ENCODE peak calls at places on chromosomes 12 and 14, in six cellular contexts. K is H9, L is H1, F is IMR-90, D is neuronal stem cell, X is mesenchymal stem cell. E is an unnamed sample.

GRCh38 chr14:64760146-64760755 is 56.0 kb downstream of the PLEKHG3 start:
- DNase-seq in K (peak; percentile 81), L (no peak), F (peak; percentile 42), D (peak; percentile 57), X (peak; percentile 43), E (peak; percentile 37)

GRCh38 chr12:78241472-78241871 is 410.8 kb downstream of the NAV3 start:
- DNase-seq in K (no peak), L (no peak), F (no peak), D (no peak), X (no peak), E (no peak)

GRCh38 chr12:7113389-7113871 is 4.4 kb upstream of the C1RL start:
- DNase-seq in K (no peak), L (no peak), F (peak; percentile 44), D (no peak), X (peak; percentile 48), E (peak; percentile 49)

GRCh38 chr14:50237448-50237847 is 6.1 kb upstream of the SOS2 start:
- DNase-seq in K (no peak), L (no peak), F (no peak), D (no peak), X (no peak), E (no peak)

GRCh38 chr12:67338426-67338825 is 69.3 kb downstream of the CAND1 start:
- DNase-seq in K (no peak), L (no peak), F (no peak), D (no peak), X (no peak), E (no peak)

GRCh38 chr14:59274991-59275391 is 86.5 kb downstream of the DAAM1 start:
- DNase-seq in K (peak; percentile 28), L (no peak), F (no peak), D (no peak), X (no peak), E (no peak)

GRCh38 chr12:71432936-71433335 is 6.7 kb upstream of the LGR5 start:
- DNase-seq in K (no peak), L (no peak), F (no peak), D (no peak), X (no peak), E (no peak)

GRCh38 chr14:62006116-62006737 is 244.0 kb downstream of the SNAPC1 start:
- DNase-seq in K (no peak), L (no peak), F (no peak), D (no peak), X (no peak), E (no peak)

GRCh38 chr14:100476012-100476822 is 111.0 kb downstream of the BEGAIN start:
- DNase-seq in K (no peak), L (no peak), F (peak; percentile 98), D (no peak), X (peak; percentile 93), E (peak; percentile 74)

GRCh38 chr12:80162177-80162576 is 62.8 kb downstream of the OTOGL start:
- DNase-seq in K (no peak), L (no peak), F (no peak), D (no peak), X (no peak), E (no peak)

GRCh38 chr12:115158816-115159215 is 474.8 kb upstream of the TBX3 start:
- DNase-seq in K (no peak), L (no peak), F (no peak), D (no peak), X (no peak), E (no peak)

DNA sequence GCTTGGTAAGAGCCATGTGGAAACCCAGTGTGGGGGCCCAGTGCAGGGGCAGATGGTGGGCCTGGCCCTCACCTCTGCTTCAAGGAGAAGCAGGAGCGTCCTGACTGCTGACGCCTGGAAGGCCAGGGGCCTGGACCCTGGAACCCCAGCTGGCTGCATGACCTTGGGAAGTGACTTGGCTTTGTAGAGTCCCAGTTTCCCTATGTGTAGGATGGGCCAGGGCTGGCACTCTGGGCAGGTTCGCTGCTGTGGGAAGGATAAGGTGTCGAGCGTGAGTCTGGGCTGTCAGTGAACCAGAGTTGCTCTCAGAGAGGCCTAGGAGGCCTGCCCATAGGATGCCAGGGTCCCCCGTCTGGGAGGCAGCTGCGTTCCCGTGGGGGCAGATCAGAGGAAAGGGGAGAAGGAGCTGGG is 43.2 kb downstream of the TRAFD1 start:
- DNase-seq in K (no peak), L (no peak), F (no peak), D (no peak), X (no peak), E (no peak)
- H4K91ac ChIP-seq in K (no peak overlapping the region), L (no peak overlapping the region), F (no peak overlapping the region), D (no peak overlapping the region), X (no peak overlapping the region), E (no peak overlapping the region)

DNA sequence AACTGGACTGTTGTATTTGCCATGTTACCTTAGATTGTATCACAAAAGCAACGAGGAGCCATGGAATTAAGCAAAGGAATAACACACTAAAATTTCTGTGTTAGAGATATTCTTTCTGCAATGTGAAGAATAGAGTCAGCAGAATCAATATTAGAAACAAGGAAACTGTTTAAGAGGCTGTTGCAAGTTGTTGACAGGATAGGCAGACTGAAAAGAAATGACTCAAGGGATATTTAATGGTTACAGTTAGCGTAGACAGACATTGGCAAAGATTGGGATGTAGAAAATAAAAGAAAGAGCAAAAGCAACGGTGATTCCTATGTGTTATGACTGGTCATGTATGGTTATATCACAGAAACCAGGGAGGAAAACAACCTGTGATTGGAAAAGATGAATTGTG is 299.0 kb upstream of the PPFIA2 start:
- DNase-seq in K (no peak), L (no peak), F (no peak), D (no peak), X (no peak), E (no peak)
- H4K91ac ChIP-seq in K (no peak overlapping the region), L (no peak overlapping the region), F (no peak overlapping the region), D (no peak overlapping the region), X (no peak overlapping the region), E (no peak overlapping the region)

GRCh38 chr12:68784015-68784414 is 24.0 kb upstream of the MDM2 start:
- DNase-seq in K (no peak), L (no peak), F (no peak), D (no peak), X (no peak), E (peak; percentile 79)

GRCh38 chr12:68785358-68785757 is 22.6 kb upstream of the MDM2 start:
- DNase-seq in K (no peak), L (no peak), F (peak; percentile 43), D (no peak), X (no peak), E (peak; percentile 17)

GRCh38 chr12:68788554-68789143 is 19.3 kb upstream of the MDM2 start:
- DNase-seq in K (no peak), L (no peak), F (no peak), D (no peak), X (no peak), E (no peak)

GRCh38 chr12:68786929-68787328 is 21.0 kb upstream of the MDM2 start:
- DNase-seq in K (no peak), L (no peak), F (no peak), D (no peak), X (no peak), E (no peak)

GRCh38 chr12:68785823-68786222 is 22.2 kb upstream of the MDM2 start:
- DNase-seq in K (no peak), L (no peak), F (no peak), D (no peak), X (no peak), E (no peak)
- H4K91ac ChIP-seq in K (no peak overlapping the region), L (no peak overlapping the region), F (no peak overlapping the region), D (no peak overlapping the region), X (no peak overlapping the region), E (peak overlapping the region; percentile 37)

DNA sequence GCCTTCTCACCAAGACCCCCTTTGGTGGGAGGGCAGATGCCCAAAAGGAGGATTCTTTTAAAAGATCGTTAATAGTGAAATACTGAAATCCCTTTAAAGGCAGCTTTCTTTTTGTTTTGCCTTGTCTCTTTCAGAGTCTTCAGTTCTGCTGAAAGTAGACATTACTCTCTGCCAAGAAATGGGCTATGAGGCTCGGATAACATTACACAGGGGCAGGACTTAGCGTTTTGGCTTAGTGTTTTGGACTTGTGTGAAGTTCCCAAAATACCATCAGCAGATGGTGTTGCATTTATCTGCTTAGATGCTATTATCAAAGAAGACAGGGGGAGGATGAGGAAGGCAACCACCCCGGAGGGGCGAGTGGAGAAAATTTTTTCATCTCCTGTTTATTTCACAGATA is 88.3 kb upstream of the METAP2 start:
- DNase-seq in K (no peak), L (no peak), F (peak; percentile 19), D (no peak), X (no peak), E (no peak)
- H4K91ac ChIP-seq in K (no peak overlapping the region), L (no peak overlapping the region), F (no peak overlapping the region), D (no peak overlapping the region), X (no peak overlapping the region), E (no peak overlapping the region)

GRCh38 chr12:89370411-89370810 is 18.1 kb upstream of the DUSP6 start:
- DNase-seq in K (no peak), L (no peak), F (no peak), D (no peak), X (no peak), E (peak; percentile 82)
- H4K91ac ChIP-seq in K (no peak overlapping the region), L (no peak overlapping the region), F (peak overlapping the region; percentile 20), D (no peak overlapping the region), X (no peak overlapping the region), E (no peak overlapping the region)

GRCh38 chr12:89862511-89863331 is 154.1 kb upstream of the ATP2B1 start:
- DNase-seq in K (no peak), L (no peak), F (no peak), D (no peak), X (peak; percentile 36), E (no peak)

GRCh38 chr12:89863968-89864367 is 155.3 kb upstream of the ATP2B1 start:
- DNase-seq in K (no peak), L (no peak), F (no peak), D (no peak), X (no peak), E (no peak)

GRCh38 chr12:89861086-89861485 is 152.4 kb upstream of the ATP2B1 start:
- DNase-seq in K (no peak), L (no peak), F (peak; percentile 26), D (no peak), X (peak; percentile 20), E (no peak)

GRCh38 chr12:89863332-89863938 is 154.8 kb upstream of the ATP2B1 start:
- DNase-seq in K (no peak), L (no peak), F (no peak), D (no peak), X (no peak), E (no peak)

DNA sequence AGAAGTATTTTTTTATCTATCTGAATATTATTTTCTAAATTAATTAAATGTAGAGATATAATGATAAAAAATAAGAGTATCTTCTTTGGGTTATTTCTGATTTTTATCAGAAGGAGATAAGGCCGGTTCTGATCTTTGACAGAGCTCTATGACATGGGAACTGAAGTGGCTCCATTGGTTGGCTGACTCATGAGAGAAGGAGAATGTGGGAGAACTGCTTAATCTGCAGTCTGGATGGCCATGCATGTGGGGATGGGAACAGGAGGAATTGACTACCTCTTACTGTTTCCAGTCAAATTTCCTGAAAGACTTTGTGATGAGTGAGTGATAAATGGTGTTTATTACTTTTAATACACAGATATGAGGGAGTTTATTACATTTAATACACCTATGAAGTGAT is 155.8 kb upstream of the ATP2B1 start:
- DNase-seq in K (no peak), L (no peak), F (no peak), D (no peak), X (peak; percentile 9), E (no peak)
- H4K91ac ChIP-seq in K (no peak overlapping the region), L (no peak overlapping the region), F (no peak overlapping the region), D (no peak overlapping the region), X (no peak overlapping the region), E (no peak overlapping the region)

GRCh38 chr14:55781046-55781445 is 201.0 kb downstream of the KTN1 start:
- DNase-seq in K (no peak), L (no peak), F (no peak), D (no peak), X (no peak), E (no peak)
- H4K91ac ChIP-seq in K (no peak overlapping the region), L (no peak overlapping the region), F (no peak overlapping the region), D (no peak overlapping the region), X (no peak overlapping the region), E (no peak overlapping the region)